ENCODE peak calls at places on chromosomes 11 and 22, in eight cellular contexts. X, S, F, K, A, T, V and G are unnamed samples.

GRCh38 chr22:22527312-22527711 is 7.2 kb upstream of the ZNF280A start:
- DNase-seq in X (no peak), F (no peak), S (no peak), V (no peak), T (no peak), A (no peak), K (no peak), G (no peak)

GRCh38 chr11:1499899-1500298 is 13.3 kb upstream of the MOB2 start:
- DNase-seq in A (no peak), S (no peak), T (no peak), F (no peak), K (no peak), V (no peak), X (no peak), G (no peak)

GRCh38 chr11:70680781-70681281 is 282.5 kb downstream of the CTTN start:
- DNase-seq in K (no peak), T (no peak), S (no peak), A (no peak), F (no peak), X (no peak), V (no peak), G (no peak)

GRCh38 chr11:69949327-69949726 is 128.8 kb upstream of the ANO1 start:
- DNase-seq in V (no peak), S (no peak), T (no peak), F (no peak), A (no peak), X (peak), K (peak), G (peak)

GRCh38 chr11:2929880-2930704 is 872 bp upstream of the PHLDA2 start:
- DNase-seq in K (peak), F (no peak), V (peak), X (peak), T (no peak), A (peak), S (no peak), G (no peak)

GRCh38 chr11:31865606-31866300 is 54.6 kb upstream of the PAX6 start:
- DNase-seq in A (no peak), X (no peak), S (no peak), K (no peak), T (no peak), F (no peak), V (no peak), G (no peak)

GRCh38 chr22:30556388-30556787 is 9.8 kb upstream of the SEC14L6 start:
- DNase-seq in S (no peak), K (no peak), T (no peak), A (no peak), V (no peak), X (no peak), F (no peak), G (no peak)

GRCh38 chr22:35305525-35306070 is 5.9 kb downstream of the TOM1 start:
- DNase-seq in F (no peak), X (no peak), T (no peak), K (no peak), V (no peak), S (no peak), A (no peak), G (no peak)

GRCh38 chr11:69896250-69896649 is 77.0 kb upstream of the FGF3 start:
- DNase-seq in S (no peak), K (no peak), F (no peak), V (no peak), T (no peak), X (no peak), A (no peak), G (no peak)

GRCh38 chr11:21948876-21949275 is 244.0 kb upstream of the ANO5 start:
- DNase-seq in V (no peak), K (no peak), S (no peak), A (no peak), T (no peak), X (no peak), F (no peak), G (no peak)

GRCh38 chr11:107741044-107741823 is 29.4 kb upstream of the SLN start:
- DNase-seq in K (peak), F (no peak), A (peak), V (no peak), T (no peak), X (no peak), S (peak), G (no peak)